ENCODE peak calls at places on chromosomes 11 and 22, in five cellular contexts. Q is IMR-90, B is ovary, S is A549, D is H54. H is an unnamed sample.

GRCh38 chr11:18721576-18722292 is 4.3 kb downstream of the IGSF22 start:
- DNase-seq in Q (peak; percentile 34), D (peak; percentile 63), S (peak; percentile 75), B (peak; percentile 69), H (peak; percentile 84)

GRCh38 chr22:24758164-24758799 is 16.2 kb downstream of the PIWIL3 start:
- DNase-seq in S (peak; percentile 14), D (peak; percentile 16), B (peak; percentile 68), Q (peak; percentile 60), H (no peak)

GRCh38 chr22:38314140-38314991 is 2.9 kb downstream of the CSNK1E start:
- DNase-seq in S (no peak), Q (peak; percentile 75), B (no peak), D (no peak), H (peak; percentile 78)

GRCh38 chr11:121630041-121630440 is 177.3 kb upstream of the SORL1-AS1 start:
- DNase-seq in Q (peak; percentile 93), D (peak; percentile 24), B (no peak), S (no peak), H (no peak)

GRCh38 chr22:49753961-49754673 is 73.6 kb downstream of the BRD1 start:
- DNase-seq in S (no peak), B (no peak), Q (no peak), D (no peak), H (no peak)

GRCh38 chr11:72430743-72431570 is 3.4 kb downstream of the CLPB start:
- DNase-seq in Q (peak; percentile 59), D (peak; percentile 56), S (peak; percentile 66), B (peak; percentile 22), H (no peak)

GRCh38 chr22:40450651-40451050 is 80.3 kb downstream of the SGSM3 start:
- DNase-seq in S (no peak), Q (no peak), D (no peak), B (no peak), H (no peak)

GRCh38 chr11:17733261-17733660 is 1.3 kb upstream of the KCNC1 start:
- DNase-seq in S (no peak), B (no peak), Q (no peak), D (no peak), H (no peak)

GRCh38 chr22:40519284-40519947 is 117.1 kb downstream of the MRTFA start:
- DNase-seq in Q (no peak), D (no peak), S (no peak), B (no peak), H (no peak)

GRCh38 chr22:42343136-42343484 is 72.7 kb upstream of the TCF20 start:
- DNase-seq in B (peak; percentile 47), Q (no peak), S (no peak), D (no peak), H (no peak)

GRCh38 chr11:77669848-77670511 is 32.4 kb upstream of the CLNS1A start:
- DNase-seq in B (no peak), S (peak; percentile 16), D (no peak), Q (peak; percentile 68), H (no peak)

GRCh38 chr11:1480191-1480554 is 6.4 kb downstream of the MOB2 start:
- DNase-seq in B (no peak), D (no peak), Q (no peak), S (no peak), H (peak; percentile 37)

GRCh38 chr22:19622061-19622441 is 92.3 kb upstream of the SEPTIN5 start:
- DNase-seq in B (no peak), S (no peak), D (no peak), Q (no peak), H (peak; percentile 84)

GRCh38 chr11:7520011-7520942 is 6.5 kb downstream of the PPFIBP2 start:
- DNase-seq in Q (no peak), S (no peak), B (no peak), D (no peak), H (no peak)

GRCh38 chr22:48376936-48377335 is 1450.7 kb downstream of the BRD1 start:
- DNase-seq in D (no peak), B (no peak), S (no peak), Q (no peak), H (peak; percentile 51)

DNA sequence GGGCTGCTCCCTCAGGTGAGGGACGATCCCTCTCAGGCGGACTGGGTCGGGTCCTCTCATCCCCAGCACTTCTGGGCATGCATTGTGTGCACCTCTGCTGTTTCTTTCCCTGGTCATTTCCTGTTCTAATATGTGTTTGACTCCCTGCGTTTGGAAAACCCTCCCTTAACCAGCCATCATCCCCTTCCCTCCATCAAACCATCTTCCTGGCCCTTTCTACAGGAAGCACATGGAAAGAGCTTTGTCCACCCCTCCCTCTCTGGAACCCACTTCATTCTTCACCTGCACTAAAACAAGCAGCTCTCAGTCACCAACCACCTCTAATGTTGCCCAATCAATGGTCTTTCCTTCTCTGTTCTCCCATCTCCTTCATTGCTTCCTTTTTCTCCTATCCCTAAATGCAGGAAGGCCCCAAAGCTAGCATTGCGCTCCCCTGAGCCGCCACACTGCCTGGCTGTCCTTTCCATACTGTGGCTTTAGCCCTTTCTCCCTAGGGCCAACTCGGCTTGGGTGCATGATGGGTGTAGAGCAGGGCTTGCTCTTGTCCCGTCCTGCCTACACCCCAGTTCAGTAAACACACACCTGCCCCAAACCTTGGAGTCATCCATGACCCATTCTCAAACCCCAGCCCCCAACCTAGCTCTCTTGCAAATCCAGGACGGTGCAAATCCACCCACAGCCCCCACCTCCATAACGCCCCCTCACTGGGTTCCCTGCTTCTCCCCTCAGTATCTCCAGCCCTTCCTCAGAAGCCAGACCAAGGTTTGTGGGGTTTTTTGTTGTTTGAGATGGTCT is 5.4 kb upstream of the GAS2L1 start:
- DNase-seq in D (no peak), B (peak; percentile 15), S (no peak), Q (no peak), H (no peak)
- TF ChIP-seq POLR2A in D (no peak), B (no peak), S (no peak), Q (peak; percentile 43), H (no peak)

GRCh38 chr11:129372609-129373488 is 2.8 kb upstream of the BARX2 start:
- DNase-seq in D (no peak), B (no peak), S (no peak), Q (no peak), H (no peak)

GRCh38 chr11:129374993-129375721 is 491 bp upstream of the BARX2 start:
- DNase-seq in D (no peak), B (no peak), S (peak; percentile 26), Q (no peak), H (no peak)

GRCh38 chr11:129375731-129376657 is at the start of gene BARX2:
- DNase-seq in Q (peak; percentile 54), S (no peak), D (no peak), B (no peak), H (no peak)

GRCh38 chr11:129373489-129373953 is 2.1 kb upstream of the BARX2 start:
- DNase-seq in B (no peak), Q (no peak), D (no peak), S (no peak), H (no peak)

GRCh38 chr11:129374081-129374992 is 1.3 kb upstream of the BARX2 start:
- DNase-seq in B (no peak), D (no peak), S (no peak), Q (no peak), H (no peak)
- TF ChIP-seq POLR2A in B (no peak), D (no peak), S (no peak), Q (no peak), H (no peak)

GRCh38 chr22:46148885-46149492 is 1.3 kb upstream of the PPARA start:
- DNase-seq in B (no peak), D (no peak), S (no peak), Q (no peak), H (no peak)

GRCh38 chr22:46150615-46151423 is 493 bp downstream of the PPARA start:
- DNase-seq in S (peak; percentile 31), B (peak; percentile 71), D (peak; percentile 52), Q (no peak), H (peak; percentile 90)

GRCh38 chr22:46148336-46148735 is 2.0 kb upstream of the PPARA start:
- DNase-seq in S (no peak), D (no peak), Q (no peak), B (no peak), H (no peak)

GRCh38 chr22:46149493-46149997 is 781 bp upstream of the PPARA start:
- DNase-seq in D (peak; percentile 29), Q (no peak), B (peak; percentile 77), S (no peak), H (peak; percentile 89)

DNA sequence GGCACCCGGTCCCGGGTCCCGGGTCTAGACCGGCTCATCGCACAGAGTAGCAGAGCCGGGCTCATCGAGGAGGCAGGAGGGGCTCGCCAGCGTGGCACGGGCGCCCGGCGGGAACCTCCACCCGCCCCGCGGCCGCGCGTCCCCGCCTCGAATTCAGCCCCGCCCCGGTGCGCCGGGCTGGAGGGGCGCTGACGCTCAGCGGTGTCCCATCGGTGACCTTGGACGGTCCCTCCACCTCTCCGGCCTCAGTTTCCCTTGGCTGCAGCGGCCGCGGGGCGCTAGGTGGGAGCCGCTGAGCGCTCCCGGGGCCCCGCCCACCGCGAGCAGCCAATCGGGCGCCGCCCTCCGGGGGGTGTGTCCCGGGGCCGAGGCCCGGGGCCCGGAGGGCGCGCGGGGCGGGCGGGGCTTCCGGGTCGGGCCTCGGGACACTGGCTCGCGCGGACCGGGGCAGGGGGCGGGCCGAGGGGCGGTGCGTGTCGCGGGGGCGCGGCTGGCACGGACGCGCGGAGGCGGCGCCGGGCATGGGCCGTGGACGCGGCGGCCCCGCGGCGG is at the start of gene PPARA:
- DNase-seq in B (peak; percentile 93), Q (peak; percentile 60), D (peak; percentile 82), S (peak; percentile 78), H (peak; percentile 98)
- TF ChIP-seq POLR2A in B (peak; percentile 58), Q (no peak), D (no peak), S (no peak), H (no peak)

DNA sequence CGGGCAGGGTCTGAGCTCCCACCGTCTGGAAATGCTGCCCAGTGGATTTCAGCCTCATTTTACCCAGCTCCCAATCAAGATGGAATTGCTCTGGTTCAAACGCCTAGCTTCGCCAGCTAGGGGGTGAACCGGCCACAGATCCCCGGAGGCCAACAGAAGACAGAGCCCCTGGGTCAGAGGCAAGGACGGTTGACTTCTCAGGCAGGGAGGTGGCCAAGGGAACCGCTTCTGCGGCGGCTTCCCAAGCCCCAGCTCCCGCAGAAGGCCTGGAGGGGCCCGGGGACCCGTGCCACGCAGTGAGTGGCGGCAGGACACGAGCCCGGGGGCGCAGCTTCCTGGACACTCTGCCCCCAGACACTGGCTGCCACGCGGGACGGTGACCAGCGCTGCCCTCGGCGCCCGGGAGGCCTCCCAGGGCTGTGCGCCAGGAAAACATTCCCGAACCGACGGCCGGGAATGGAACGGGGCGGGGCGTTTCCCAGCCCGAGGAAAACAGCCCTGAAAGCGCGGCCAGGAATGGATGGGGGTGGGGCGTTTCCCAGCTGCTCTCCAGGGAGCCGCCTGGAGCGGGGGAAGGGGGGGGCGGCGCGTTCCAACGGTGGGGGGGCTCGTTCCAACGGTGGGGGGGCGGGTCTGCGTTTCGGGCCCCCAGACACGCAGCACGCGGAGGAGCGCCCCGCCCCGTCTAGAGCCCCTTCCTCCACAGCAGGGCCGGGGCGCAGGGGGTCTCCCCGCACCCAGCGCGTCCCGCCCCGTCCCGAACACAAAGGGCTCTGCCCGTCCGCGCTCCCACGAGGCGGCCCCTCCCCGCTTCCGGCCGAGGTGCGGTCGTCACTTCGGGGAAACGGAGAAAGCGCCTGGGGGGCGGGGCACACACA is 13.5 kb upstream of the B4GALNT4 start:
- DNase-seq in Q (peak; percentile 94), S (peak; percentile 84), D (peak; percentile 92), B (peak; percentile 99), H (peak; percentile 98)
- TF ChIP-seq POLR2A in Q (peak; percentile 42), S (peak; percentile 61), D (peak; percentile 85), B (peak; percentile 49), H (no peak)

GRCh38 chr11:120284272-120284671 is 40.8 kb upstream of the TLCD5 start:
- DNase-seq in D (no peak), B (no peak), S (no peak), Q (no peak), H (no peak)
- TF ChIP-seq POLR2A in D (no peak), B (no peak), S (no peak), Q (no peak), H (no peak)